ENCODE peak calls at places on chromosomes 12 and 14, in nine cellular contexts. One of them, this sample, is unnamed.
A peak's percentile ranks its signal among the peaks of the same experiment; 100 is the strongest.

GRCh38 chr14:31420013-31420318 is 384 bp downstream of the HEATR5A start:
- DNase-seq in IMR-90: no peak
- DNase-seq in stomach: peak; percentile 84
- DNase-seq in esophagus squamous epithelium: no peak
- DNase-seq in heart left ventricle: peak; percentile 57
- DNase-seq in A549: peak; percentile 52
- DNase-seq in right lobe of liver: peak; percentile 91
- DNase-seq in tibial nerve: no peak
- DNase-seq in gastrocnemius medialis: peak; percentile 64
- DNase-seq in this sample: peak; percentile 63

GRCh38 chr14:79395061-79395460 is 816.2 kb downstream of the DIO2 start:
- DNase-seq in stomach: no peak
- DNase-seq in A549: no peak
- DNase-seq in tibial nerve: no peak
- DNase-seq in heart left ventricle: no peak
- DNase-seq in gastrocnemius medialis: no peak
- DNase-seq in IMR-90: peak; percentile 54
- DNase-seq in esophagus squamous epithelium: no peak
- DNase-seq in right lobe of liver: no peak
- DNase-seq in this sample: no peak

GRCh38 chr12:6312529-6313325 is 2.2 kb downstream of the PLEKHG6 start:
- DNase-seq in esophagus squamous epithelium: no peak
- DNase-seq in A549: no peak
- DNase-seq in gastrocnemius medialis: no peak
- DNase-seq in heart left ventricle: no peak
- DNase-seq in right lobe of liver: peak; percentile 51
- DNase-seq in IMR-90: no peak
- DNase-seq in stomach: peak; percentile 84
- DNase-seq in tibial nerve: no peak
- DNase-seq in this sample: no peak

GRCh38 chr12:69986109-69986508 is 161.1 kb downstream of the MYRFL start:
- DNase-seq in IMR-90: no peak
- DNase-seq in stomach: no peak
- DNase-seq in gastrocnemius medialis: no peak
- DNase-seq in right lobe of liver: no peak
- DNase-seq in tibial nerve: no peak
- DNase-seq in A549: no peak
- DNase-seq in esophagus squamous epithelium: no peak
- DNase-seq in heart left ventricle: no peak
- DNase-seq in this sample: no peak

GRCh38 chr14:91835920-91836843 is 31.2 kb downstream of the TC2N start:
- DNase-seq in heart left ventricle: peak; percentile 69
- DNase-seq in right lobe of liver: peak; percentile 71
- DNase-seq in IMR-90: no peak
- DNase-seq in gastrocnemius medialis: peak; percentile 58
- DNase-seq in stomach: peak; percentile 96
- DNase-seq in esophagus squamous epithelium: no peak
- DNase-seq in A549: peak; percentile 76
- DNase-seq in tibial nerve: peak; percentile 57
- DNase-seq in this sample: peak; percentile 92

GRCh38 chr12:113933201-113933786 is 32.8 kb downstream of the RBM19 start:
- DNase-seq in heart left ventricle: no peak
- DNase-seq in IMR-90: peak; percentile 79
- DNase-seq in gastrocnemius medialis: no peak
- DNase-seq in stomach: no peak
- DNase-seq in tibial nerve: no peak
- DNase-seq in esophagus squamous epithelium: no peak
- DNase-seq in right lobe of liver: no peak
- DNase-seq in A549: no peak
- DNase-seq in this sample: peak; percentile 29

GRCh38 chr14:96911499-96912130 is 114.4 kb downstream of the VRK1 start:
- DNase-seq in heart left ventricle: no peak
- DNase-seq in stomach: no peak
- DNase-seq in tibial nerve: no peak
- DNase-seq in right lobe of liver: no peak
- DNase-seq in IMR-90: no peak
- DNase-seq in esophagus squamous epithelium: no peak
- DNase-seq in gastrocnemius medialis: no peak
- DNase-seq in A549: no peak
- DNase-seq in this sample: no peak

GRCh38 chr12:114311966-114312365 is 94.0 kb downstream of the TBX5 start:
- DNase-seq in right lobe of liver: no peak
- DNase-seq in gastrocnemius medialis: no peak
- DNase-seq in heart left ventricle: no peak
- DNase-seq in esophagus squamous epithelium: no peak
- DNase-seq in tibial nerve: no peak
- DNase-seq in stomach: no peak
- DNase-seq in A549: no peak
- DNase-seq in IMR-90: peak; percentile 20
- DNase-seq in this sample: no peak

GRCh38 chr14:38208825-38209562 is 1.3 kb downstream of the SSTR1 start:
- DNase-seq in stomach: peak; percentile 88
- DNase-seq in IMR-90: peak; percentile 74
- DNase-seq in gastrocnemius medialis: no peak
- DNase-seq in tibial nerve: no peak
- DNase-seq in esophagus squamous epithelium: no peak
- DNase-seq in right lobe of liver: peak; percentile 64
- DNase-seq in A549: no peak
- DNase-seq in heart left ventricle: peak; percentile 20
- DNase-seq in this sample: no peak

GRCh38 chr14:36773136-36773540 is 111.5 kb downstream of the PAX9 start:
- DNase-seq in A549: peak; percentile 66
- DNase-seq in IMR-90: peak; percentile 15
- DNase-seq in right lobe of liver: no peak
- DNase-seq in esophagus squamous epithelium: no peak
- DNase-seq in tibial nerve: no peak
- DNase-seq in stomach: no peak
- DNase-seq in heart left ventricle: no peak
- DNase-seq in gastrocnemius medialis: no peak
- DNase-seq in this sample: no peak

GRCh38 chr12:52036587-52037171 is 14.6 kb upstream of the NR4A1 start:
- DNase-seq in heart left ventricle: peak; percentile 95
- DNase-seq in A549: peak; percentile 83
- DNase-seq in tibial nerve: peak; percentile 89
- DNase-seq in IMR-90: peak; percentile 75
- DNase-seq in right lobe of liver: peak; percentile 89
- DNase-seq in gastrocnemius medialis: peak; percentile 89
- DNase-seq in esophagus squamous epithelium: no peak
- DNase-seq in stomach: peak; percentile 94
- DNase-seq in this sample: peak; percentile 94

GRCh38 chr14:77005559-77005958 is 22.9 kb downstream of the IRF2BPL start:
- DNase-seq in stomach: no peak
- DNase-seq in gastrocnemius medialis: no peak
- DNase-seq in heart left ventricle: no peak
- DNase-seq in IMR-90: no peak
- DNase-seq in A549: no peak
- DNase-seq in esophagus squamous epithelium: no peak
- DNase-seq in right lobe of liver: no peak
- DNase-seq in tibial nerve: no peak
- DNase-seq in this sample: no peak

GRCh38 chr14:24576178-24576577 is at the start of gene CTSG:
- DNase-seq in A549: no peak
- DNase-seq in IMR-90: no peak
- DNase-seq in tibial nerve: no peak
- DNase-seq in stomach: no peak
- DNase-seq in gastrocnemius medialis: no peak
- DNase-seq in heart left ventricle: no peak
- DNase-seq in right lobe of liver: no peak
- DNase-seq in esophagus squamous epithelium: no peak
- DNase-seq in this sample: no peak

GRCh38 chr14:42110167-42110566 is 503.5 kb downstream of the LRFN5 start:
- DNase-seq in heart left ventricle: no peak
- DNase-seq in esophagus squamous epithelium: no peak
- DNase-seq in A549: peak; percentile 66
- DNase-seq in stomach: no peak
- DNase-seq in IMR-90: peak; percentile 71
- DNase-seq in gastrocnemius medialis: no peak
- DNase-seq in tibial nerve: no peak
- DNase-seq in right lobe of liver: no peak
- DNase-seq in this sample: peak; percentile 27

GRCh38 chr12:69653703-69654102 is 43.0 kb upstream of the LRRC10 start:
- DNase-seq in stomach: no peak
- DNase-seq in tibial nerve: no peak
- DNase-seq in gastrocnemius medialis: no peak
- DNase-seq in right lobe of liver: no peak
- DNase-seq in IMR-90: peak; percentile 43
- DNase-seq in A549: no peak
- DNase-seq in esophagus squamous epithelium: no peak
- DNase-seq in heart left ventricle: no peak
- DNase-seq in this sample: no peak

GRCh38 chr14:75274045-75274898 is 4.4 kb upstream of the FOS start:
- DNase-seq in esophagus squamous epithelium: no peak
- DNase-seq in IMR-90: no peak
- DNase-seq in gastrocnemius medialis: no peak
- DNase-seq in tibial nerve: no peak
- DNase-seq in right lobe of liver: no peak
- DNase-seq in heart left ventricle: no peak
- DNase-seq in A549: no peak
- DNase-seq in stomach: no peak
- DNase-seq in this sample: no peak

GRCh38 chr12:127893875-127894635 is 372.9 kb upstream of the TMEM132C start:
- DNase-seq in IMR-90: no peak
- DNase-seq in esophagus squamous epithelium: no peak
- DNase-seq in A549: peak; percentile 6
- DNase-seq in right lobe of liver: no peak
- DNase-seq in gastrocnemius medialis: no peak
- DNase-seq in heart left ventricle: no peak
- DNase-seq in stomach: no peak
- DNase-seq in tibial nerve: no peak
- DNase-seq in this sample: no peak

GRCh38 chr14:49768301-49769121 is 558 bp downstream of the KLHDC2 start:
- DNase-seq in tibial nerve: no peak
- DNase-seq in A549: peak; percentile 81
- DNase-seq in IMR-90: peak; percentile 66
- DNase-seq in esophagus squamous epithelium: peak; percentile 19
- DNase-seq in gastrocnemius medialis: peak; percentile 66
- DNase-seq in heart left ventricle: peak; percentile 50
- DNase-seq in right lobe of liver: peak; percentile 70
- DNase-seq in stomach: peak; percentile 65
- DNase-seq in this sample: peak; percentile 71

GRCh38 chr12:57740656-57741412 is 2.3 kb upstream of the AGAP2 start:
- DNase-seq in stomach: no peak
- DNase-seq in A549: no peak
- DNase-seq in gastrocnemius medialis: no peak
- DNase-seq in IMR-90: no peak
- DNase-seq in heart left ventricle: peak; percentile 50
- DNase-seq in esophagus squamous epithelium: no peak
- DNase-seq in tibial nerve: no peak
- DNase-seq in right lobe of liver: no peak
- DNase-seq in this sample: no peak

GRCh38 chr14:26138764-26139445 is 458.9 kb downstream of the NOVA1 start:
- DNase-seq in right lobe of liver: no peak
- DNase-seq in stomach: no peak
- DNase-seq in IMR-90: no peak
- DNase-seq in A549: peak; percentile 25
- DNase-seq in heart left ventricle: no peak
- DNase-seq in gastrocnemius medialis: no peak
- DNase-seq in tibial nerve: no peak
- DNase-seq in esophagus squamous epithelium: no peak
- DNase-seq in this sample: no peak

GRCh38 chr14:90608925-90609324 is 207.3 kb downstream of the TTC7B start:
- DNase-seq in heart left ventricle: no peak
- DNase-seq in tibial nerve: no peak
- DNase-seq in right lobe of liver: no peak
- DNase-seq in esophagus squamous epithelium: no peak
- DNase-seq in A549: no peak
- DNase-seq in gastrocnemius medialis: no peak
- DNase-seq in stomach: no peak
- DNase-seq in IMR-90: no peak
- DNase-seq in this sample: no peak

GRCh38 chr12:8890313-8891084 is 23.8 kb upstream of the PHC1 start:
- DNase-seq in IMR-90: peak; percentile 22
- DNase-seq in stomach: peak; percentile 51
- DNase-seq in heart left ventricle: peak; percentile 39
- DNase-seq in A549: peak; percentile 51
- DNase-seq in esophagus squamous epithelium: no peak
- DNase-seq in tibial nerve: no peak
- DNase-seq in right lobe of liver: peak; percentile 35
- DNase-seq in gastrocnemius medialis: peak; percentile 18
- DNase-seq in this sample: peak; percentile 74

GRCh38 chr12:38776657-38777056 is 128.7 kb downstream of the CPNE8 start:
- DNase-seq in A549: no peak
- DNase-seq in esophagus squamous epithelium: no peak
- DNase-seq in stomach: no peak
- DNase-seq in right lobe of liver: no peak
- DNase-seq in heart left ventricle: no peak
- DNase-seq in tibial nerve: no peak
- DNase-seq in IMR-90: no peak
- DNase-seq in gastrocnemius medialis: no peak
- DNase-seq in this sample: no peak
- TF ChIP-seq CTCF in A549: no peak
- TF ChIP-seq CTCF in esophagus squamous epithelium: no peak
- TF ChIP-seq CTCF in stomach: no peak
- TF ChIP-seq CTCF in right lobe of liver: no peak
- TF ChIP-seq CTCF in heart left ventricle: no peak
- TF ChIP-seq CTCF in tibial nerve: no peak
- TF ChIP-seq CTCF in IMR-90: no peak
- TF ChIP-seq CTCF in gastrocnemius medialis: no peak
- TF ChIP-seq CTCF in this sample: no peak

GRCh38 chr12:48350249-48351021 is at the start of gene ZNF641:
- DNase-seq in IMR-90: peak; percentile 48
- DNase-seq in esophagus squamous epithelium: no peak
- DNase-seq in stomach: peak; percentile 88
- DNase-seq in tibial nerve: peak; percentile 58
- DNase-seq in heart left ventricle: peak; percentile 90
- DNase-seq in gastrocnemius medialis: peak; percentile 79
- DNase-seq in A549: peak; percentile 77
- DNase-seq in right lobe of liver: peak; percentile 90
- DNase-seq in this sample: peak; percentile 82
- TF ChIP-seq POLR2A in IMR-90: no peak
- TF ChIP-seq POLR2A in esophagus squamous epithelium: peak; percentile 74
- TF ChIP-seq POLR2A in stomach: no peak
- TF ChIP-seq POLR2A in tibial nerve: peak; percentile 33
- TF ChIP-seq POLR2A in heart left ventricle: no peak
- TF ChIP-seq POLR2A in gastrocnemius medialis: peak; percentile 66
- TF ChIP-seq POLR2A in A549: peak; percentile 54
- TF ChIP-seq POLR2A in right lobe of liver: peak; percentile 74
- TF ChIP-seq POLR2A in this sample: no peak

GRCh38 chr14:65035049-65035448 is 48.4 kb downstream of the FNTB start:
- DNase-seq in tibial nerve: peak; percentile 56
- DNase-seq in esophagus squamous epithelium: no peak
- DNase-seq in stomach: peak; percentile 72
- DNase-seq in IMR-90: no peak
- DNase-seq in right lobe of liver: peak; percentile 92
- DNase-seq in heart left ventricle: peak; percentile 60
- DNase-seq in A549: no peak
- DNase-seq in gastrocnemius medialis: no peak
- DNase-seq in this sample: no peak
- H3K27ac ChIP-seq in tibial nerve: peak overlapping the region; percentile 72
- H3K27ac ChIP-seq in esophagus squamous epithelium: peak overlapping the region; percentile 38
- H3K27ac ChIP-seq in stomach: no peak overlapping the region
- H3K27ac ChIP-seq in IMR-90: no peak overlapping the region
- H3K27ac ChIP-seq in right lobe of liver: peak overlapping the region; percentile 67
- H3K27ac ChIP-seq in heart left ventricle: no peak overlapping the region
- H3K27ac ChIP-seq in A549: no peak overlapping the region
- H3K27ac ChIP-seq in gastrocnemius medialis: no peak overlapping the region
- H3K27ac ChIP-seq in this sample: no peak overlapping the region

DNA sequence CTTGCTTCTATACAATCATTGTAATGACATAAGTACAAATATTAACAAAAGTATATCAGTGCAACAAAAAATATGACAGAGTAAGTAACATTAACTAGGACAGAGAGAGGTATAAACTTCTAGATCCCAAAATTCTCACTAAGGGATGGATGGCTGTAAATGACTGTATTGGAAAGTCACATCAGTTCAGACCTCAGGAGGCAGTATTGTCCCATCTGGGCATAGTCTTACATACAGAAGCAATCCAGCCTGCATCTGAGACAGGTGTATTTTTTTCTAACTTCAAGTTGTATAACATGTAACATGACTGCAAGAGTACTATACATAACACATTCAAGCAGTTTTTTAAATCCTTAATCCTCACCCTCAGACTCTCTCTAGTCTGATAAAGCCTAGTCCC is 99.0 kb downstream of the GARIN6 start:
- DNase-seq in gastrocnemius medialis: no peak
- DNase-seq in right lobe of liver: no peak
- DNase-seq in A549: peak; percentile 3
- DNase-seq in stomach: no peak
- DNase-seq in IMR-90: no peak
- DNase-seq in tibial nerve: no peak
- DNase-seq in esophagus squamous epithelium: no peak
- DNase-seq in heart left ventricle: no peak
- DNase-seq in this sample: no peak
- TF ChIP-seq CTCF in gastrocnemius medialis: no peak
- TF ChIP-seq CTCF in right lobe of liver: no peak
- TF ChIP-seq CTCF in A549: no peak
- TF ChIP-seq CTCF in stomach: no peak
- TF ChIP-seq CTCF in IMR-90: no peak
- TF ChIP-seq CTCF in tibial nerve: no peak
- TF ChIP-seq CTCF in esophagus squamous epithelium: no peak
- TF ChIP-seq CTCF in heart left ventricle: no peak
- TF ChIP-seq CTCF in this sample: no peak

This sample was measured in testis.